ENCODE peak calls at places on chromosomes 13 and 19, in eight cellular contexts. One of them, this sample, is unnamed.
A peak's percentile ranks its signal among the peaks of the same experiment; 100 is the strongest.

GRCh38 chr13:46401432-46401831 is 14.4 kb upstream of the RUBCNL start:
- DNase-seq in uterus: no peak
- DNase-seq in OCI-LY7: peak; percentile 71
- DNase-seq in A549: no peak
- DNase-seq in left ventricle myocardium inferior: no peak
- DNase-seq in HL-60: no peak
- DNase-seq in heart right ventricle: no peak
- DNase-seq in GM23338: no peak
- DNase-seq in this sample: no peak

GRCh38 chr13:93762703-93763102 is 536.1 kb downstream of the GPC6 start:
- DNase-seq in uterus: no peak
- DNase-seq in OCI-LY7: no peak
- DNase-seq in A549: no peak
- DNase-seq in left ventricle myocardium inferior: no peak
- DNase-seq in HL-60: no peak
- DNase-seq in heart right ventricle: no peak
- DNase-seq in GM23338: no peak
- DNase-seq in this sample: no peak

GRCh38 chr19:35718345-35719041 is 690 bp downstream of the KMT2B start:
- DNase-seq in uterus: peak; percentile 46
- DNase-seq in OCI-LY7: peak; percentile 59
- DNase-seq in A549: peak; percentile 50
- DNase-seq in left ventricle myocardium inferior: peak; percentile 43
- DNase-seq in HL-60: no peak
- DNase-seq in heart right ventricle: peak; percentile 40
- DNase-seq in GM23338: peak; percentile 37
- DNase-seq in this sample: no peak

GRCh38 chr13:43878897-43879322 is 630 bp downstream of the CCDC122 start:
- DNase-seq in uterus: peak; percentile 63
- DNase-seq in OCI-LY7: peak; percentile 33
- DNase-seq in A549: peak; percentile 41
- DNase-seq in left ventricle myocardium inferior: peak; percentile 76
- DNase-seq in HL-60: peak; percentile 16
- DNase-seq in heart right ventricle: peak; percentile 70
- DNase-seq in GM23338: peak; percentile 67
- DNase-seq in this sample: no peak

GRCh38 chr19:17775991-17776803 is 18.7 kb upstream of the B3GNT3 start:
- DNase-seq in uterus: no peak
- DNase-seq in OCI-LY7: no peak
- DNase-seq in A549: no peak
- DNase-seq in left ventricle myocardium inferior: no peak
- DNase-seq in HL-60: no peak
- DNase-seq in heart right ventricle: no peak
- DNase-seq in GM23338: no peak
- DNase-seq in this sample: no peak

GRCh38 chr19:20664917-20665781 is 3.8 kb upstream of the ZNF626 start:
- DNase-seq in uterus: no peak
- DNase-seq in OCI-LY7: no peak
- DNase-seq in A549: no peak
- DNase-seq in left ventricle myocardium inferior: peak; percentile 29
- DNase-seq in HL-60: no peak
- DNase-seq in heart right ventricle: peak; percentile 27
- DNase-seq in GM23338: peak; percentile 49
- DNase-seq in this sample: no peak

GRCh38 chr19:42471554-42472249 is 29.0 kb upstream of the CXCL17 start:
- DNase-seq in uterus: no peak
- DNase-seq in OCI-LY7: peak; percentile 17
- DNase-seq in A549: no peak
- DNase-seq in left ventricle myocardium inferior: no peak
- DNase-seq in HL-60: no peak
- DNase-seq in heart right ventricle: no peak
- DNase-seq in GM23338: peak; percentile 60
- DNase-seq in this sample: no peak

GRCh38 chr19:40466219-40467006 is at the start of gene SPTBN4:
- DNase-seq in uterus: peak; percentile 40
- DNase-seq in OCI-LY7: no peak
- DNase-seq in A549: no peak
- DNase-seq in left ventricle myocardium inferior: no peak
- DNase-seq in HL-60: no peak
- DNase-seq in heart right ventricle: peak; percentile 22
- DNase-seq in GM23338: no peak
- DNase-seq in this sample: no peak

GRCh38 chr13:43805681-43806128 is 18.9 kb upstream of the ENOX1 start:
- DNase-seq in uterus: no peak
- DNase-seq in OCI-LY7: no peak
- DNase-seq in A549: peak; percentile 11
- DNase-seq in left ventricle myocardium inferior: no peak
- DNase-seq in HL-60: no peak
- DNase-seq in heart right ventricle: no peak
- DNase-seq in GM23338: peak; percentile 59
- DNase-seq in this sample: no peak

GRCh38 chr13:27147530-27148170 is 24.0 kb downstream of the USP12 start:
- DNase-seq in uterus: no peak
- DNase-seq in OCI-LY7: peak; percentile 32
- DNase-seq in A549: no peak
- DNase-seq in left ventricle myocardium inferior: no peak
- DNase-seq in HL-60: no peak
- DNase-seq in heart right ventricle: no peak
- DNase-seq in GM23338: no peak
- DNase-seq in this sample: no peak

GRCh38 chr19:18167975-18168645 is 5.5 kb upstream of the IFI30 start:
- DNase-seq in uterus: no peak
- DNase-seq in OCI-LY7: peak; percentile 78
- DNase-seq in A549: peak; percentile 81
- DNase-seq in left ventricle myocardium inferior: peak; percentile 35
- DNase-seq in HL-60: no peak
- DNase-seq in heart right ventricle: no peak
- DNase-seq in GM23338: peak; percentile 78
- DNase-seq in this sample: no peak

GRCh38 chr19:52086481-52086880 is 9.1 kb downstream of the ZNF841 start:
- DNase-seq in uterus: no peak
- DNase-seq in OCI-LY7: no peak
- DNase-seq in A549: no peak
- DNase-seq in left ventricle myocardium inferior: no peak
- DNase-seq in HL-60: no peak
- DNase-seq in heart right ventricle: no peak
- DNase-seq in GM23338: no peak
- DNase-seq in this sample: no peak

GRCh38 chr19:45391871-45392665 is 12.8 kb downstream of the PPP1R13L start:
- DNase-seq in uterus: no peak
- DNase-seq in OCI-LY7: no peak
- DNase-seq in A549: no peak
- DNase-seq in left ventricle myocardium inferior: no peak
- DNase-seq in HL-60: no peak
- DNase-seq in heart right ventricle: no peak
- DNase-seq in GM23338: no peak
- DNase-seq in this sample: no peak

GRCh38 chr13:59946924-59947323 is 216.8 kb downstream of the DIAPH3 start:
- DNase-seq in uterus: no peak
- DNase-seq in OCI-LY7: no peak
- DNase-seq in A549: no peak
- DNase-seq in left ventricle myocardium inferior: no peak
- DNase-seq in HL-60: no peak
- DNase-seq in heart right ventricle: no peak
- DNase-seq in GM23338: no peak
- DNase-seq in this sample: no peak

GRCh38 chr13:71525004-71525403 is 342.0 kb downstream of the DACH1 start:
- DNase-seq in uterus: no peak
- DNase-seq in OCI-LY7: no peak
- DNase-seq in A549: no peak
- DNase-seq in left ventricle myocardium inferior: no peak
- DNase-seq in HL-60: no peak
- DNase-seq in heart right ventricle: no peak
- DNase-seq in GM23338: no peak
- DNase-seq in this sample: no peak

GRCh38 chr13:110108348-110109139 is 198.4 kb downstream of the COL4A1 start:
- DNase-seq in uterus: peak; percentile 80
- DNase-seq in OCI-LY7: no peak
- DNase-seq in A549: peak; percentile 77
- DNase-seq in left ventricle myocardium inferior: peak; percentile 80
- DNase-seq in HL-60: peak; percentile 20
- DNase-seq in heart right ventricle: peak; percentile 80
- DNase-seq in GM23338: peak; percentile 70
- DNase-seq in this sample: no peak

GRCh38 chr19:1956868-1957492 is 16.0 kb downstream of the CSNK1G2 start:
- DNase-seq in uterus: peak; percentile 42
- DNase-seq in OCI-LY7: no peak
- DNase-seq in A549: no peak
- DNase-seq in left ventricle myocardium inferior: peak; percentile 42
- DNase-seq in HL-60: no peak
- DNase-seq in heart right ventricle: no peak
- DNase-seq in GM23338: peak; percentile 68
- DNase-seq in this sample: no peak

GRCh38 chr13:90360785-90361184 is 986.7 kb upstream of the MIR17HG start:
- DNase-seq in uterus: no peak
- DNase-seq in OCI-LY7: no peak
- DNase-seq in A549: no peak
- DNase-seq in left ventricle myocardium inferior: no peak
- DNase-seq in HL-60: no peak
- DNase-seq in heart right ventricle: no peak
- DNase-seq in GM23338: no peak
- DNase-seq in this sample: no peak

GRCh38 chr13:27339299-27339698 is 68.7 kb downstream of the RASL11A start:
- DNase-seq in uterus: no peak
- DNase-seq in OCI-LY7: peak; percentile 78
- DNase-seq in A549: peak; percentile 37
- DNase-seq in left ventricle myocardium inferior: no peak
- DNase-seq in HL-60: no peak
- DNase-seq in heart right ventricle: no peak
- DNase-seq in GM23338: peak; percentile 89
- DNase-seq in this sample: no peak

DNA sequence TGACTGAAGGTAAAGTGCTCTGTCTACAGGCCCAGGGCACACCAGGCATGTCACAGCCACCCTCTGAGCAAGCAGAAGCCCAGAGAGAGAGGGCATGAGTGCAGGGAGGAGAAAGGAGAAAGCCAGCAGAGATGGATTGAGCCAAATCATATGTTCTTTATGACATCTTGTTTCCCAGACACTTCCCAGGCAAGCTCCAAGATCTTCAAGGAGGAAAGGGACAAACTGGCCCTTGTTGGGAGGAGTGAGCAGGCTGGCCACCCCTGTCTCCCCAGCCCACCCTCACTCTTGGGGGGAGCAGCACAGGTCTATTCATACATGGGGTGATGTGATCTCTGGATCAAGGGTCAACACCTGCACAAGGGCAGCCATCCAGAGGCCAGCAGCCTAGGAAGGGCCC is 298.8 kb downstream of the UQCRFS1 start:
- DNase-seq in uterus: no peak
- DNase-seq in OCI-LY7: no peak
- DNase-seq in A549: no peak
- DNase-seq in left ventricle myocardium inferior: no peak
- DNase-seq in HL-60: no peak
- DNase-seq in heart right ventricle: no peak
- DNase-seq in GM23338: no peak
- DNase-seq in this sample: no peak
- H3K4me3 ChIP-seq in uterus: no peak overlapping the region
- H3K4me3 ChIP-seq in OCI-LY7: no peak overlapping the region
- H3K4me3 ChIP-seq in A549: no peak overlapping the region
- H3K4me3 ChIP-seq in left ventricle myocardium inferior: no peak overlapping the region
- H3K4me3 ChIP-seq in HL-60: no peak overlapping the region
- H3K4me3 ChIP-seq in heart right ventricle: no peak overlapping the region
- H3K4me3 ChIP-seq in GM23338: no peak overlapping the region
- H3K4me3 ChIP-seq in this sample: no peak overlapping the region

GRCh38 chr19:5026706-5027273 is 57.9 kb downstream of the KDM4B start:
- DNase-seq in uterus: no peak
- DNase-seq in OCI-LY7: no peak
- DNase-seq in A549: no peak
- DNase-seq in left ventricle myocardium inferior: no peak
- DNase-seq in HL-60: no peak
- DNase-seq in heart right ventricle: no peak
- DNase-seq in GM23338: peak; percentile 68
- DNase-seq in this sample: no peak
- TF ChIP-seq CTCF in uterus: peak; percentile 3
- TF ChIP-seq CTCF in OCI-LY7: peak; percentile 25
- TF ChIP-seq CTCF in A549: no peak
- TF ChIP-seq CTCF in left ventricle myocardium inferior: no peak
- TF ChIP-seq CTCF in HL-60: no peak
- TF ChIP-seq CTCF in heart right ventricle: peak; percentile 27
- TF ChIP-seq CTCF in GM23338: peak; percentile 53
- TF ChIP-seq CTCF in this sample: peak; percentile 12

GRCh38 chr13:102772042-102772425 is 1.6 kb downstream of the TEX30 start:
- DNase-seq in uterus: no peak
- DNase-seq in OCI-LY7: no peak
- DNase-seq in A549: no peak
- DNase-seq in left ventricle myocardium inferior: no peak
- DNase-seq in HL-60: no peak
- DNase-seq in heart right ventricle: no peak
- DNase-seq in GM23338: no peak
- DNase-seq in this sample: no peak

GRCh38 chr13:102769679-102770078 is 3.9 kb downstream of the TEX30 start:
- DNase-seq in uterus: no peak
- DNase-seq in OCI-LY7: no peak
- DNase-seq in A549: no peak
- DNase-seq in left ventricle myocardium inferior: no peak
- DNase-seq in HL-60: no peak
- DNase-seq in heart right ventricle: no peak
- DNase-seq in GM23338: no peak
- DNase-seq in this sample: no peak

GRCh38 chr13:102770435-102770834 is 3.2 kb downstream of the TEX30 start:
- DNase-seq in uterus: no peak
- DNase-seq in OCI-LY7: no peak
- DNase-seq in A549: no peak
- DNase-seq in left ventricle myocardium inferior: no peak
- DNase-seq in HL-60: no peak
- DNase-seq in heart right ventricle: no peak
- DNase-seq in GM23338: no peak
- DNase-seq in this sample: no peak

GRCh38 chr13:102773441-102774209 is at the start of gene TEX30:
- DNase-seq in uterus: peak; percentile 70
- DNase-seq in OCI-LY7: peak; percentile 78
- DNase-seq in A549: peak; percentile 51
- DNase-seq in left ventricle myocardium inferior: peak; percentile 85
- DNase-seq in HL-60: peak; percentile 60
- DNase-seq in heart right ventricle: peak; percentile 81
- DNase-seq in GM23338: peak; percentile 82
- DNase-seq in this sample: no peak

GRCh38 chr13:102771298-102772041 is 2.1 kb downstream of the TEX30 start:
- DNase-seq in uterus: no peak
- DNase-seq in OCI-LY7: no peak
- DNase-seq in A549: no peak
- DNase-seq in left ventricle myocardium inferior: no peak
- DNase-seq in HL-60: no peak
- DNase-seq in heart right ventricle: no peak
- DNase-seq in GM23338: no peak
- DNase-seq in this sample: no peak
- H3K4me3 ChIP-seq in uterus: no peak overlapping the region
- H3K4me3 ChIP-seq in OCI-LY7: no peak overlapping the region
- H3K4me3 ChIP-seq in A549: no peak overlapping the region
- H3K4me3 ChIP-seq in left ventricle myocardium inferior: no peak overlapping the region
- H3K4me3 ChIP-seq in HL-60: peak overlapping the region; percentile 0
- H3K4me3 ChIP-seq in heart right ventricle: no peak overlapping the region
- H3K4me3 ChIP-seq in GM23338: no peak overlapping the region
- H3K4me3 ChIP-seq in this sample: no peak overlapping the region

DNA sequence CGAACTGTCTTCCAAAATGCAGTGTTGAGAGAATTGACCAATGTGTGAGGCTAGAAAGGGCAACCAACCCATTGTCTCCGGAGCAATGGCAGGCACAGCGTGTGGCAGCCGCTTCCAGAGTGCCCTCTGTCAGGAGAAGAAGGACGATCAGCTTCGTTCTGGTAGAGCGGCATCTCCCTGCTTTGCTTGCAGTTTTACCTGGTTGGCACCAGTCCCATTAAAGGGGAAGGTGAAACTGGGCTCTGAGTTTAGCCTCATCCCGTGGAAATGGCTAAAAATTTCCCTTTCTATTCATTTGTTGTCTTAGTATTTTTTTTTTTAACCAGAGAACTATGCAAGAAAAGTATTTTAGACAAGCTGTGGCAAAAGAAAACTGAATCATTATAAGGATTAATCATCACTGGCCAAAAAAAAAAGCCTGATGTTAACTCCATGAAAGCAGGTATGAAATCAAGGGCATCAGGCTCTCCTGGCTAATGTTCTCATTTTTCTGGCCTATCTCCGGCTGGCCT is 81.5 kb upstream of the SLC7A1 start:
- DNase-seq in uterus: no peak
- DNase-seq in OCI-LY7: no peak
- DNase-seq in A549: no peak
- DNase-seq in left ventricle myocardium inferior: no peak
- DNase-seq in HL-60: no peak
- DNase-seq in heart right ventricle: no peak
- DNase-seq in GM23338: no peak
- DNase-seq in this sample: no peak
- TF ChIP-seq CTCF in uterus: no peak
- TF ChIP-seq CTCF in OCI-LY7: no peak
- TF ChIP-seq CTCF in A549: no peak
- TF ChIP-seq CTCF in left ventricle myocardium inferior: no peak
- TF ChIP-seq CTCF in HL-60: no peak
- TF ChIP-seq CTCF in heart right ventricle: no peak
- TF ChIP-seq CTCF in GM23338: no peak
- TF ChIP-seq CTCF in this sample: no peak

This sample was measured in AG04449.